ENCODE peak calls at places on chromosomes 11 and 22, in six cellular contexts. One of them, this sample, is unnamed.

GRCh38 chr11:108198833-108199232 is 23.6 kb downstream of the NPAT start:
- DNase-seq in left ventricle myocardium inferior: no peak
- DNase-seq in AG10803: no peak
- DNase-seq in heart left ventricle: no peak
- DNase-seq in body of pancreas: no peak
- DNase-seq in psoas muscle: peak; percentile 51
- DNase-seq in this sample: no peak

GRCh38 chr11:116427903-116428637 is 344.7 kb downstream of the BUD13 start:
- DNase-seq in left ventricle myocardium inferior: no peak
- DNase-seq in psoas muscle: no peak
- DNase-seq in AG10803: no peak
- DNase-seq in heart left ventricle: no peak
- DNase-seq in body of pancreas: no peak
- DNase-seq in this sample: no peak

GRCh38 chr22:49657275-49657973 is 170.2 kb downstream of the BRD1 start:
- DNase-seq in psoas muscle: peak; percentile 82
- DNase-seq in body of pancreas: no peak
- DNase-seq in heart left ventricle: peak; percentile 82
- DNase-seq in AG10803: no peak
- DNase-seq in left ventricle myocardium inferior: peak; percentile 75
- DNase-seq in this sample: no peak

GRCh38 chr11:34266090-34266912 is 91.5 kb downstream of the ABTB2 start:
- DNase-seq in body of pancreas: no peak
- DNase-seq in AG10803: peak; percentile 95
- DNase-seq in heart left ventricle: peak; percentile 52
- DNase-seq in psoas muscle: no peak
- DNase-seq in left ventricle myocardium inferior: peak; percentile 42
- DNase-seq in this sample: peak; percentile 96

GRCh38 chr11:101723371-101723770 is 139.6 kb upstream of the TRPC6 start:
- DNase-seq in body of pancreas: no peak
- DNase-seq in psoas muscle: no peak
- DNase-seq in left ventricle myocardium inferior: no peak
- DNase-seq in AG10803: no peak
- DNase-seq in heart left ventricle: no peak
- DNase-seq in this sample: no peak

GRCh38 chr11:122098223-122098980 is 17.6 kb downstream of the BLID start:
- DNase-seq in body of pancreas: no peak
- DNase-seq in AG10803: no peak
- DNase-seq in heart left ventricle: no peak
- DNase-seq in left ventricle myocardium inferior: no peak
- DNase-seq in psoas muscle: no peak
- DNase-seq in this sample: no peak

GRCh38 chr11:10658621-10659338 is 34.8 kb downstream of the IRAG1 start:
- DNase-seq in left ventricle myocardium inferior: no peak
- DNase-seq in heart left ventricle: no peak
- DNase-seq in psoas muscle: no peak
- DNase-seq in AG10803: no peak
- DNase-seq in body of pancreas: no peak
- DNase-seq in this sample: no peak

GRCh38 chr11:73651661-73652045 is 5.3 kb downstream of the PLEKHB1 start:
- DNase-seq in heart left ventricle: no peak
- DNase-seq in left ventricle myocardium inferior: no peak
- DNase-seq in psoas muscle: no peak
- DNase-seq in body of pancreas: no peak
- DNase-seq in AG10803: no peak
- DNase-seq in this sample: no peak

GRCh38 chr22:35818897-35819296 is 101.2 kb downstream of the APOL5 start:
- DNase-seq in AG10803: no peak
- DNase-seq in heart left ventricle: no peak
- DNase-seq in left ventricle myocardium inferior: no peak
- DNase-seq in body of pancreas: no peak
- DNase-seq in psoas muscle: no peak
- DNase-seq in this sample: no peak

GRCh38 chr11:125082040-125082439 is 18.9 kb downstream of the SLC37A2 start:
- DNase-seq in heart left ventricle: no peak
- DNase-seq in body of pancreas: no peak
- DNase-seq in left ventricle myocardium inferior: no peak
- DNase-seq in AG10803: no peak
- DNase-seq in psoas muscle: no peak
- DNase-seq in this sample: no peak

GRCh38 chr11:119681537-119681936 is 47.5 kb downstream of the NECTIN1 start:
- DNase-seq in heart left ventricle: no peak
- DNase-seq in body of pancreas: no peak
- DNase-seq in left ventricle myocardium inferior: no peak
- DNase-seq in psoas muscle: no peak
- DNase-seq in AG10803: no peak
- DNase-seq in this sample: no peak

GRCh38 chr11:103537904-103538502 is 428.8 kb downstream of the DYNC2H1 start:
- DNase-seq in heart left ventricle: no peak
- DNase-seq in AG10803: peak; percentile 32
- DNase-seq in body of pancreas: no peak
- DNase-seq in psoas muscle: no peak
- DNase-seq in left ventricle myocardium inferior: no peak
- DNase-seq in this sample: peak; percentile 62

GRCh38 chr22:19693981-19694670 is 20.2 kb upstream of the SEPTIN5 start:
- DNase-seq in AG10803: no peak
- DNase-seq in body of pancreas: no peak
- DNase-seq in psoas muscle: no peak
- DNase-seq in left ventricle myocardium inferior: no peak
- DNase-seq in heart left ventricle: no peak
- DNase-seq in this sample: no peak

GRCh38 chr11:78715639-78716311 is 141.1 kb upstream of the NARS2 start:
- DNase-seq in psoas muscle: no peak
- DNase-seq in left ventricle myocardium inferior: no peak
- DNase-seq in AG10803: peak; percentile 61
- DNase-seq in heart left ventricle: no peak
- DNase-seq in body of pancreas: peak; percentile 53
- DNase-seq in this sample: peak; percentile 73

GRCh38 chr22:37559901-37560681 is at the start of gene CDC42EP1:
- DNase-seq in psoas muscle: peak; percentile 75
- DNase-seq in left ventricle myocardium inferior: peak; percentile 65
- DNase-seq in heart left ventricle: peak; percentile 68
- DNase-seq in body of pancreas: peak; percentile 71
- DNase-seq in AG10803: peak; percentile 64
- DNase-seq in this sample: peak; percentile 39

GRCh38 chr11:36928621-36929020 is 330.6 kb upstream of the RAG2 start:
- DNase-seq in psoas muscle: no peak
- DNase-seq in left ventricle myocardium inferior: no peak
- DNase-seq in AG10803: no peak
- DNase-seq in heart left ventricle: no peak
- DNase-seq in body of pancreas: no peak
- DNase-seq in this sample: no peak

GRCh38 chr11:6320411-6321207 is at the start of gene CAVIN3:
- DNase-seq in body of pancreas: peak; percentile 74
- DNase-seq in psoas muscle: peak; percentile 92
- DNase-seq in left ventricle myocardium inferior: peak; percentile 90
- DNase-seq in AG10803: peak; percentile 83
- DNase-seq in heart left ventricle: peak; percentile 91
- DNase-seq in this sample: peak; percentile 88

GRCh38 chr11:78586452-78587046 is 11.9 kb upstream of the NARS2 start:
- DNase-seq in psoas muscle: no peak
- DNase-seq in left ventricle myocardium inferior: no peak
- DNase-seq in heart left ventricle: no peak
- DNase-seq in AG10803: no peak
- DNase-seq in body of pancreas: no peak
- DNase-seq in this sample: peak; percentile 44

GRCh38 chr11:47948137-47948536 is 32.2 kb upstream of the PTPRJ start:
- DNase-seq in psoas muscle: no peak
- DNase-seq in body of pancreas: no peak
- DNase-seq in heart left ventricle: no peak
- DNase-seq in AG10803: no peak
- DNase-seq in left ventricle myocardium inferior: no peak
- DNase-seq in this sample: no peak

GRCh38 chr11:8365542-8365941 is 101.9 kb upstream of the LMO1 start:
- DNase-seq in body of pancreas: no peak
- DNase-seq in psoas muscle: no peak
- DNase-seq in left ventricle myocardium inferior: no peak
- DNase-seq in AG10803: no peak
- DNase-seq in heart left ventricle: no peak
- DNase-seq in this sample: no peak

GRCh38 chr11:57567512-57568329 is at the start of gene UBE2L6:
- DNase-seq in AG10803: peak; percentile 18
- DNase-seq in body of pancreas: peak; percentile 80
- DNase-seq in psoas muscle: peak; percentile 88
- DNase-seq in left ventricle myocardium inferior: peak; percentile 83
- DNase-seq in heart left ventricle: peak; percentile 56
- DNase-seq in this sample: peak; percentile 18

GRCh38 chr22:25630446-25630845 is 66.0 kb downstream of the GRK3 start:
- DNase-seq in AG10803: peak; percentile 12
- DNase-seq in left ventricle myocardium inferior: no peak
- DNase-seq in heart left ventricle: no peak
- DNase-seq in body of pancreas: no peak
- DNase-seq in psoas muscle: no peak
- DNase-seq in this sample: peak; percentile 5

GRCh38 chr11:109304159-109304558 is 117.8 kb upstream of the C11orf87 start:
- DNase-seq in body of pancreas: no peak
- DNase-seq in heart left ventricle: no peak
- DNase-seq in left ventricle myocardium inferior: no peak
- DNase-seq in psoas muscle: no peak
- DNase-seq in AG10803: peak; percentile 19
- DNase-seq in this sample: peak; percentile 46

GRCh38 chr22:19802881-19803735 is 42.5 kb downstream of the TBX1 start:
- DNase-seq in psoas muscle: peak; percentile 52
- DNase-seq in AG10803: no peak
- DNase-seq in heart left ventricle: no peak
- DNase-seq in left ventricle myocardium inferior: peak; percentile 10
- DNase-seq in body of pancreas: no peak
- DNase-seq in this sample: no peak

GRCh38 chr11:117824571-117825537 is at the start of gene FXYD2:
- DNase-seq in left ventricle myocardium inferior: peak; percentile 74
- DNase-seq in psoas muscle: peak; percentile 74
- DNase-seq in heart left ventricle: peak; percentile 66
- DNase-seq in AG10803: no peak
- DNase-seq in body of pancreas: peak; percentile 37
- DNase-seq in this sample: peak; percentile 51
- H3K4me3 ChIP-seq in left ventricle myocardium inferior: peak within 1 kb of the TSS; percentile 13
- H3K4me3 ChIP-seq in psoas muscle: no peak within 1 kb of the TSS
- H3K4me3 ChIP-seq in heart left ventricle: no peak within 1 kb of the TSS
- H3K4me3 ChIP-seq in AG10803: no peak within 1 kb of the TSS
- H3K4me3 ChIP-seq in body of pancreas: peak within 1 kb of the TSS; percentile 13
- H3K4me3 ChIP-seq in this sample: no peak within 1 kb of the TSS

DNA sequence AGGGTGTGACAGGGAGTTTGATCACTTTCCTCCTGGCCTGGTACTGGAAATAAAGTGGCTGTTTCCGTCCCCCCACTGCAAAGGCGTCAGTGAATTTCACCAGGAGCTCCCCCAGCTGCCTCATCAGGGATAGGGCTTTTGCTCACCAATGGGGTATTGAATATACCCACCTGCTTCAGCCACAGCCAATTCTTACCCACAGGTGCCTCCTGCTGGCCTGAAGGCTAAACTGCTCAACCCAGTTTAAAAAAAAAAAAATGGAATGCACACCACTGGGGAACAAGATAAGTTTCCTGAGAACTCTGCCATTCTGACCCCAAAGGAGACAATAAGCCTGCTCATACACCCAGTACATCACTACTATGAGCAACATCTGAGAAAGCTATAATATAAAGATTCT is 65.3 kb upstream of the MS4A8 start:
- DNase-seq in left ventricle myocardium inferior: no peak
- DNase-seq in heart left ventricle: no peak
- DNase-seq in AG10803: no peak
- DNase-seq in body of pancreas: no peak
- DNase-seq in psoas muscle: no peak
- DNase-seq in this sample: no peak
- TF ChIP-seq CTCF in left ventricle myocardium inferior: no peak
- TF ChIP-seq CTCF in heart left ventricle: peak; percentile 5
- TF ChIP-seq CTCF in AG10803: no peak
- TF ChIP-seq CTCF in body of pancreas: no peak
- TF ChIP-seq CTCF in psoas muscle: no peak
- TF ChIP-seq CTCF in this sample: peak; percentile 14

DNA sequence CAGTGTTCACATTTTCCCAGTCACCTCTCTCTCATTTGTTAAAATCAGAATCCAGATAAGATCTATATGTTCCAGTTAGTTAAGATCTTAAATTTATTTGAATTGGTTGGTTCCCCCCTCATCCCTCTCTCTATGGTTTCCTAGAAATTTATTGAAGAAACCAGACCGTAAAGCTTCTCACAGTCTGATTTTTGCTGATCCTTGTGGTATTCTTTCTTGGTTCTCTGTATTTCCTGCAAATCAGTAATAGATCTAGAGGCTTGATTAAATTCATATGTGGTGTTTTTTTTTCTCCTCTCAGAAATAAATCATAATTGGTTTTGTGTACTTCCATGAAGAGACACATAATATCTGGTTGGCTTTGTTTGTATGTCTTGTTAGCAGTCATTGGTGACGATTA is 147.5 kb downstream of the TMEM135 start:
- DNase-seq in left ventricle myocardium inferior: no peak
- DNase-seq in AG10803: no peak
- DNase-seq in psoas muscle: no peak
- DNase-seq in body of pancreas: no peak
- DNase-seq in heart left ventricle: no peak
- DNase-seq in this sample: no peak
- H3K4me3 ChIP-seq in left ventricle myocardium inferior: no peak overlapping the region
- H3K4me3 ChIP-seq in AG10803: no peak overlapping the region
- H3K4me3 ChIP-seq in psoas muscle: no peak overlapping the region
- H3K4me3 ChIP-seq in body of pancreas: no peak overlapping the region
- H3K4me3 ChIP-seq in heart left ventricle: no peak overlapping the region
- H3K4me3 ChIP-seq in this sample: no peak overlapping the region

GRCh38 chr11:135075740-135076139 is 663.7 kb upstream of the B3GAT1 start:
- DNase-seq in AG10803: peak; percentile 24
- DNase-seq in psoas muscle: peak; percentile 69
- DNase-seq in heart left ventricle: peak; percentile 20
- DNase-seq in left ventricle myocardium inferior: peak; percentile 76
- DNase-seq in body of pancreas: peak; percentile 68
- DNase-seq in this sample: peak; percentile 54

GRCh38 chr11:135069884-135070283 is 657.8 kb upstream of the B3GAT1 start:
- DNase-seq in body of pancreas: no peak
- DNase-seq in AG10803: no peak
- DNase-seq in heart left ventricle: no peak
- DNase-seq in left ventricle myocardium inferior: no peak
- DNase-seq in psoas muscle: no peak
- DNase-seq in this sample: no peak

GRCh38 chr11:135073870-135074269 is 661.8 kb upstream of the B3GAT1 start:
- DNase-seq in left ventricle myocardium inferior: no peak
- DNase-seq in heart left ventricle: no peak
- DNase-seq in body of pancreas: no peak
- DNase-seq in AG10803: no peak
- DNase-seq in psoas muscle: no peak
- DNase-seq in this sample: no peak

GRCh38 chr11:135073444-135073843 is 661.4 kb upstream of the B3GAT1 start:
- DNase-seq in heart left ventricle: no peak
- DNase-seq in AG10803: no peak
- DNase-seq in psoas muscle: no peak
- DNase-seq in left ventricle myocardium inferior: no peak
- DNase-seq in body of pancreas: no peak
- DNase-seq in this sample: no peak

DNA sequence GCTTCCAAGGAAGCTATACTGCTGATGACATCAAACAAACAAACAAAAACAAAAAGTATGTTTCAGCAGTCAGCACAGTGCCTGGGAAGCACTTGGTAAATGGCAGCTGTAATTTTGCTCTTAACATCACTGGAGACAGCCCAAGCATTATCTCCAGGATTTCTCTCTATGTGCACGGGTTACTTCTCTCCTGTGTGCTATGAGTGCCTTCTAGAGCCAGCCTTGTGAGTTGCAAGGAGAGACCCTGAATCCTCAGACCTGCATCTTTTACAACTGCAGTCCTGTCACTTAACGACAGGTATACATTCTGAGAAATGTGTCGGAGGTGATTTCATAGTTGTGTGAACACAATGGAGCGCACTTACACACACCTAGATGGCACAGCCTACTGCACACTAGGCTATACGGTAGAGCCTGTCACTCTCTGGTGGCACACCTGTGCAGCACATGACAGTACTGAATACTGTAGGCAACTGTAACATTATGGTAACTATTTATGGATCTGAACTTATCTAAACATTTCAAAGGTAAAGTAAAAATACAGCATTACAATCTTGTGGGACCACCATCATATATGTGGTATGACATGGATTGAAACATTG is 662.5 kb upstream of the B3GAT1 start:
- DNase-seq in AG10803: no peak
- DNase-seq in heart left ventricle: no peak
- DNase-seq in left ventricle myocardium inferior: no peak
- DNase-seq in body of pancreas: no peak
- DNase-seq in psoas muscle: no peak
- DNase-seq in this sample: peak; percentile 2
- TF ChIP-seq CTCF in AG10803: peak; percentile 37
- TF ChIP-seq CTCF in heart left ventricle: no peak
- TF ChIP-seq CTCF in left ventricle myocardium inferior: peak; percentile 34
- TF ChIP-seq CTCF in body of pancreas: no peak
- TF ChIP-seq CTCF in psoas muscle: no peak
- TF ChIP-seq CTCF in this sample: no peak